ENCODE peak calls at places on chromosomes 12 and 14, in ten cellular contexts. G is mucosa of descending colon; Q is lung; Z is neural progenitor cell; X is stomach; N is PC-3; V is keratinocyte; D is CD8-positive, alpha-beta T cell; R is kidney; L is ovary. F is an unnamed sample. For H3K9me3, the result is how much of the 10 kb centered on the place peaks cover.

GRCh38 chr14:96754845-96755184 is 42.4 kb upstream of the VRK1 start:
- DNase-seq in G (no peak), Q (no peak), Z (peak), X (no peak), N (no peak), V (no peak), D (no peak), R (no peak), L (no peak), F (no peak)

GRCh38 chr14:69842671-69843407 is 36.4 kb upstream of the SMOC1 start:
- DNase-seq in G (no peak), Q (no peak), Z (peak), X (no peak), N (no peak), V (no peak), D (no peak), R (no peak), L (no peak), F (no peak)

GRCh38 chr14:67577909-67578749 is 21.9 kb downstream of the PIGH start:
- DNase-seq in G (no peak), Q (no peak), Z (no peak), X (no peak), N (no peak), V (no peak), D (no peak), R (no peak), L (no peak), F (no peak)

GRCh38 chr12:123034865-123035264 is 54.4 kb downstream of the ARL6IP4 start:
- DNase-seq in G (no peak), Q (no peak), Z (no peak), X (no peak), N (peak), V (no peak), D (no peak), R (no peak), L (no peak), F (no peak)

GRCh38 chr12:113647048-113647447 is 175.4 kb upstream of the LHX5 start:
- DNase-seq in G (peak), Q (no peak), Z (peak), X (no peak), N (no peak), V (no peak), D (no peak), R (no peak), L (no peak), F (no peak)

GRCh38 chr12:57842342-57843294 is 3.9 kb downstream of the CTDSP2 start:
- DNase-seq in G (peak), Q (no peak), Z (peak), X (no peak), N (no peak), V (no peak), D (no peak), R (no peak), L (no peak), F (peak)

GRCh38 chr14:61537567-61538463 is 157.5 kb upstream of the HIF1A start:
- DNase-seq in G (peak), Q (peak), Z (peak), X (peak), N (peak), V (peak), D (no peak), R (no peak), L (no peak), F (no peak)

GRCh38 chr14:50726372-50727107 is 58.4 kb upstream of the SAV1 start:
- DNase-seq in G (no peak), Q (no peak), Z (no peak), X (no peak), N (peak), V (peak), D (no peak), R (no peak), L (no peak), F (peak)

GRCh38 chr12:6613015-6613775 is 6.0 kb upstream of the CHD4 start:
- DNase-seq in G (peak), Q (peak), Z (peak), X (peak), N (peak), V (no peak), D (peak), R (peak), L (peak), F (peak)

GRCh38 chr14:32311294-32312009 is 17.6 kb upstream of the AKAP6 start:
- DNase-seq in G (no peak), Q (no peak), Z (no peak), X (no peak), N (no peak), V (no peak), D (no peak), R (no peak), L (no peak), F (peak)

GRCh38 chr12:63922446-63922845 is 77.9 kb downstream of the SRGAP1 start:
- DNase-seq in G (no peak), Q (no peak), Z (no peak), X (no peak), N (no peak), V (no peak), D (no peak), R (no peak), L (no peak), F (peak)

GRCh38 chr12:34291001-34291400 is 268.7 kb downstream of the ALG10 start:
- DNase-seq in G (no peak), Q (no peak), Z (no peak), X (no peak), N (no peak), V (no peak), D (no peak), R (peak), L (peak), F (no peak)

GRCh38 chr12:16796168-16796567 is 190.2 kb upstream of the LMO3 start:
- DNase-seq in G (no peak), Q (no peak), Z (no peak), X (no peak), N (no peak), V (no peak), D (no peak), R (no peak), L (no peak), F (no peak)

GRCh38 chr14:54665938-54666337 is 99.0 kb downstream of the SAMD4A start:
- DNase-seq in G (no peak), Q (no peak), Z (no peak), X (no peak), N (no peak), V (no peak), D (no peak), R (no peak), L (no peak), F (no peak)

GRCh38 chr12:62673027-62673815 is 206.6 kb downstream of the MON2 start:
- DNase-seq in G (no peak), Q (no peak), Z (peak), X (no peak), N (no peak), V (no peak), D (no peak), R (no peak), L (no peak), F (no peak)

GRCh38 chr12:50103767-50104321 is at the start of gene GPD1:
- DNase-seq in G (peak), Q (peak), Z (peak), X (peak), N (peak), V (no peak), D (no peak), R (peak), L (peak), F (peak)

GRCh38 chr14:66426451-66426850 is 59.7 kb upstream of the CCDC196 start:
- DNase-seq in G (no peak), Q (no peak), Z (no peak), X (no peak), N (no peak), V (no peak), D (no peak), R (no peak), L (no peak), F (no peak)

DNA sequence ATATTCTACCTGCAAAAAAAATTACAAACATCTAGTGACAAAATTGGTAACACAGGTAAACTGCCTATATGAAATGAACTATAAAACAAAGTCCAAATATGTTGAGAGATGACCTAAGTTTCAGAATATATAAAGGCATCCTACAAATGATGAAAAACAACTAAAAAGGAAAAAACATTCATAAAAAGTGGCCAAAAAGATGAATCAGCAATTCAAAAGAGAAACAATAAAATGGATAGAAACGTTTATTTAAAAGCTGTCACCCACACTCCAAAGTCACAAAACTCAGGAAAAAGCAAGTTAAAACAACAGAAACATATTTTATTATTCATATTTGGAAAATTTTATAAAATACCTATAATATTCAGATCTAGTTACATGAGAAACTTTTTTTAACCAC is 106.5 kb upstream of the DCN start:
- DNase-seq in G (no peak), Q (no peak), Z (no peak), X (no peak), N (no peak), V (no peak), D (no peak), R (no peak), L (no peak), F (no peak)
- H3K9me3 ChIP-seq in G (under half), Q (under half), Z (under half), X (under half), N (under half), V (under half), D (under half), R (under half), L (under half), F (under half)

GRCh38 chr12:65196762-65197567 is 27.6 kb downstream of the LEMD3 start:
- DNase-seq in G (no peak), Q (no peak), Z (no peak), X (no peak), N (no peak), V (no peak), D (no peak), R (no peak), L (no peak), F (no peak)
- H3K9me3 ChIP-seq in G (under half), Q (under half), Z (under half), X (under half), N (under half), V (under half), D (under half), R (under half), L (under half), F (under half)

GRCh38 chr12:99618657-99619056 is 28.9 kb upstream of the GARIN6 start:
- DNase-seq in G (no peak), Q (no peak), Z (no peak), X (no peak), N (no peak), V (no peak), D (no peak), R (no peak), L (no peak), F (no peak)

GRCh38 chr12:99620159-99620479 is 27.4 kb upstream of the GARIN6 start:
- DNase-seq in G (no peak), Q (no peak), Z (no peak), X (no peak), N (no peak), V (no peak), D (no peak), R (no peak), L (no peak), F (no peak)

GRCh38 chr12:99619389-99620158 is 28.0 kb upstream of the GARIN6 start:
- DNase-seq in G (peak), Q (no peak), Z (peak), X (no peak), N (peak), V (no peak), D (no peak), R (no peak), L (no peak), F (peak)
- H3K9me3 ChIP-seq in G (under half), Q (under half), Z (under half), X (under half), N (under half), V (under half), D (under half), R (under half), L (under half), F (under half)

DNA sequence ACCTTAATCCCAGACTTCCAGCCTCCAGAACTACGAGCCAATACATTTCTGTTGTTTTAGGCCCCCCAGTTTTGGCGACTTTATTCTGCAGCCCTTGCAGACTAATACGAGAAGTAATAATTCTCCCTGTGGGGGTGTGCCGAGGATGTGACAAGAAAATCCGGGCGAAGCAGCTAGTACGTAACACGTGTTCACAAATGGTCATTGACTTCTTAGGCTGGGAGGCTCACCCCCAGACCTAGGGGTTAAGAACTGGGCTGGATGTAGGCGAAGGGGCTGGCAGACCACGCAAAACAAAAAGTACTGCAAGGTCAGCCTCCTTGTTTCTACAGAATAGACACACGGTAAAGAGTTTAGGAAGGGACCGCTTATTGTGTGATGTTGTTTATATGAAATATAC is 69.8 kb upstream of the ESRRB start:
- DNase-seq in G (no peak), Q (no peak), Z (no peak), X (no peak), N (no peak), V (no peak), D (no peak), R (no peak), L (no peak), F (no peak)
- H3K9me3 ChIP-seq in G (under half), Q (under half), Z (under half), X (under half), N (under half), V (under half), D (under half), R (under half), L (under half), F (under half)

GRCh38 chr12:109448272-109448671 is 28.8 kb downstream of the KCTD10 start:
- DNase-seq in G (no peak), Q (no peak), Z (no peak), X (no peak), N (no peak), V (no peak), D (no peak), R (no peak), L (no peak), F (no peak)

GRCh38 chr12:109446869-109447268 is 30.2 kb downstream of the KCTD10 start:
- DNase-seq in G (peak), Q (no peak), Z (no peak), X (no peak), N (no peak), V (no peak), D (no peak), R (no peak), L (no peak), F (no peak)

GRCh38 chr12:109449845-109450532 is 27.1 kb downstream of the KCTD10 start:
- DNase-seq in G (peak), Q (no peak), Z (no peak), X (no peak), N (no peak), V (no peak), D (no peak), R (no peak), L (no peak), F (no peak)

GRCh38 chr12:109447482-109447881 is 29.6 kb downstream of the KCTD10 start:
- DNase-seq in G (no peak), Q (no peak), Z (no peak), X (no peak), N (no peak), V (no peak), D (no peak), R (no peak), L (no peak), F (no peak)

GRCh38 chr12:109448707-109449390 is 28.3 kb downstream of the KCTD10 start:
- DNase-seq in G (peak), Q (no peak), Z (no peak), X (no peak), N (no peak), V (no peak), D (no peak), R (no peak), L (no peak), F (no peak)
- H3K9me3 ChIP-seq in G (under half), Q (under half), Z (under half), X (under half), N (under half), V (under half), D (under half), R (under half), L (under half), F (under half)

GRCh38 chr12:132953163-132953425 is 3.0 kb downstream of the ZNF605 start:
- DNase-seq in G (no peak), Q (no peak), Z (no peak), X (no peak), N (no peak), V (no peak), D (no peak), R (no peak), L (no peak), F (no peak)

GRCh38 chr12:132955094-132955932 is 793 bp downstream of the ZNF605 start:
- DNase-seq in G (peak), Q (peak), Z (peak), X (peak), N (peak), V (no peak), D (no peak), R (no peak), L (peak), F (peak)

GRCh38 chr12:132952371-132953162 is 3.5 kb downstream of the ZNF605 start:
- DNase-seq in G (no peak), Q (no peak), Z (no peak), X (no peak), N (no peak), V (no peak), D (no peak), R (no peak), L (no peak), F (no peak)

GRCh38 chr12:132954471-132955048 is 1.5 kb downstream of the ZNF605 start:
- DNase-seq in G (no peak), Q (no peak), Z (no peak), X (no peak), N (peak), V (no peak), D (no peak), R (no peak), L (no peak), F (no peak)

GRCh38 chr12:132953771-132954170 is 2.3 kb downstream of the ZNF605 start:
- DNase-seq in G (no peak), Q (no peak), Z (no peak), X (no peak), N (no peak), V (no peak), D (no peak), R (no peak), L (no peak), F (no peak)
- H3K9me3 ChIP-seq in G (half or more), Q (under half), Z (under half), X (half or more), N (under half), V (under half), D (under half), R (under half), L (under half), F (under half)

GRCh38 chr14:48325486-48325885 is 650.1 kb upstream of the MDGA2 start:
- DNase-seq in G (no peak), Q (no peak), Z (no peak), X (no peak), N (peak), V (no peak), D (no peak), R (no peak), L (no peak), F (no peak)
- H3K9me3 ChIP-seq in G (under half), Q (under half), Z (under half), X (under half), N (under half), V (under half), D (under half), R (under half), L (under half), F (under half)

GRCh38 chr14:105879503-105879866 is 353.1 kb downstream of the TMEM121 start:
- DNase-seq in G (no peak), Q (no peak), Z (no peak), X (peak), N (no peak), V (no peak), D (no peak), R (no peak), L (no peak), F (no peak)

GRCh38 chr14:105879867-105880561 is 353.6 kb downstream of the TMEM121 start:
- DNase-seq in G (no peak), Q (no peak), Z (no peak), X (peak), N (no peak), V (no peak), D (no peak), R (peak), L (no peak), F (no peak)

GRCh38 chr14:105881021-105881930 is 354.9 kb downstream of the TMEM121 start:
- DNase-seq in G (no peak), Q (no peak), Z (no peak), X (peak), N (no peak), V (no peak), D (no peak), R (peak), L (no peak), F (no peak)

GRCh38 chr14:105882626-105883025 is 356.2 kb downstream of the TMEM121 start:
- DNase-seq in G (no peak), Q (no peak), Z (no peak), X (peak), N (no peak), V (no peak), D (no peak), R (no peak), L (peak), F (no peak)

GRCh38 chr14:105880616-105881015 is 354.2 kb downstream of the TMEM121 start:
- DNase-seq in G (no peak), Q (no peak), Z (no peak), X (peak), N (no peak), V (no peak), D (no peak), R (peak), L (no peak), F (no peak)
- H3K9me3 ChIP-seq in G (under half), Q (under half), Z (under half), X (under half), N (under half), V (under half), D (under half), R (under half), L (under half), F (under half)

GRCh38 chr12:117444781-117445180 is 83.4 kb upstream of the NOS1 start:
- DNase-seq in G (no peak), Q (no peak), Z (no peak), X (no peak), N (no peak), V (no peak), D (no peak), R (no peak), L (no peak), F (no peak)

GRCh38 chr12:117439531-117440001 is 78.1 kb upstream of the NOS1 start:
- DNase-seq in G (no peak), Q (no peak), Z (peak), X (no peak), N (no peak), V (no peak), D (no peak), R (peak), L (no peak), F (no peak)

GRCh38 chr12:117441751-117442150 is 80.3 kb upstream of the NOS1 start:
- DNase-seq in G (no peak), Q (no peak), Z (no peak), X (no peak), N (peak), V (no peak), D (no peak), R (no peak), L (no peak), F (no peak)

GRCh38 chr12:117438809-117439208 is 77.4 kb upstream of the NOS1 start:
- DNase-seq in G (no peak), Q (no peak), Z (no peak), X (no peak), N (no peak), V (no peak), D (no peak), R (no peak), L (no peak), F (no peak)

DNA sequence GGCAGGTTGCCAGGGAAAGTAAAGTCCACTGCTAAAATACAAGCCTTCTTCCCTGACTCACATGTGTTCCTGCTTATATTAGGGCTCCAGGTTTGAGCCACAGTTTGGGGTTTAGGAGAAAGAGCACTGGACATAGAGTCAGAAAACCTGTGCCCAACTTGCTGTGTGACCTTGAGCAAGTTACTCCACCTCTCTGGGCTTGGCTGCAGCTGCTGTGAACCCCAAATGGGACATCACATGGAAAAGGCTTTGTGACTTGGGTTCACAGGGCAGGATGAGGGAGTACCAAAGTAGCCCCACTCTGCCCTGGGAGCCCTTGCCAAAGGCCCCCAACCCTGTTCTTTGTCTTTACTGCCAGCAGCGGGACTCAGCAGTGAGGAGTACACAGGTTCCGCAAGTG is 79.0 kb upstream of the NOS1 start:
- DNase-seq in G (no peak), Q (no peak), Z (no peak), X (no peak), N (no peak), V (no peak), D (no peak), R (no peak), L (no peak), F (no peak)
- H3K9me3 ChIP-seq in G (under half), Q (under half), Z (under half), X (under half), N (under half), V (under half), D (under half), R (under half), L (under half), F (under half)

GRCh38 chr14:20093442-20093841 is 17.1 kb upstream of the OR4K17 start:
- DNase-seq in G (no peak), Q (no peak), Z (no peak), X (no peak), N (no peak), V (no peak), D (no peak), R (no peak), L (no peak), F (no peak)
- H3K9me3 ChIP-seq in G (under half), Q (under half), Z (under half), X (under half), N (under half), V (under half), D (under half), R (under half), L (under half), F (under half)

F was measured in cardiac muscle cell.